ENCODE peak calls at places on chromosomes 6 and 20, in five cellular contexts. F, C, A, T and X are unnamed samples.

GRCh38 chr6:52570291-52570700 is 6.6 kb downstream of the TRAM2 start:
- DNase-seq in F (no peak), C (no peak), A (peak; percentile 86), T (no peak), X (no peak)

GRCh38 chr6:31901415-31901952 is 402 bp downstream of the ZBTB12 start:
- DNase-seq in C (peak; percentile 37), T (peak; percentile 64), A (peak; percentile 82), F (no peak), X (peak; percentile 68)

GRCh38 chr6:127841811-127842210 is 59.0 kb downstream of the THEMIS start:
- DNase-seq in C (no peak), T (no peak), A (peak; percentile 57), F (no peak), X (no peak)

GRCh38 chr6:14799928-14800327 is 445.9 kb upstream of the JARID2 start:
- DNase-seq in T (peak; percentile 80), A (peak; percentile 77), C (peak; percentile 72), F (peak; percentile 89), X (peak; percentile 85)

GRCh38 chr6:28884423-28885148 is 39.2 kb downstream of the TRIM27 start:
- DNase-seq in F (no peak), C (no peak), A (no peak), T (no peak), X (no peak)

GRCh38 chr6:81727876-81728517 is 24.5 kb downstream of the TENT5A start:
- DNase-seq in C (peak; percentile 79), F (no peak), T (no peak), A (no peak), X (no peak)

GRCh38 chr6:50030777-50031562 is 9.2 kb upstream of the DEFB110 start:
- DNase-seq in C (peak; percentile 64), T (no peak), F (peak; percentile 46), A (peak; percentile 1), X (peak; percentile 82)

GRCh38 chr20:8454137-8454712 is 322.2 kb downstream of the PLCB1 start:
- DNase-seq in T (peak; percentile 53), F (peak; percentile 41), A (peak; percentile 97), C (peak; percentile 81), X (peak; percentile 29)

GRCh38 chr6:25332671-25333071 is 53.5 kb downstream of the CARMIL1 start:
- DNase-seq in T (no peak), A (no peak), F (no peak), C (no peak), X (no peak)

GRCh38 chr6:72788188-72788587 is 166.3 kb downstream of the KCNQ5 start:
- DNase-seq in F (no peak), C (peak; percentile 46), T (no peak), A (peak; percentile 89), X (no peak)

GRCh38 chr6:21595265-21595950 is 1.9 kb downstream of the SOX4 start:
- DNase-seq in F (no peak), T (peak; percentile 38), C (peak; percentile 41), A (peak; percentile 65), X (peak; percentile 41)

DNA sequence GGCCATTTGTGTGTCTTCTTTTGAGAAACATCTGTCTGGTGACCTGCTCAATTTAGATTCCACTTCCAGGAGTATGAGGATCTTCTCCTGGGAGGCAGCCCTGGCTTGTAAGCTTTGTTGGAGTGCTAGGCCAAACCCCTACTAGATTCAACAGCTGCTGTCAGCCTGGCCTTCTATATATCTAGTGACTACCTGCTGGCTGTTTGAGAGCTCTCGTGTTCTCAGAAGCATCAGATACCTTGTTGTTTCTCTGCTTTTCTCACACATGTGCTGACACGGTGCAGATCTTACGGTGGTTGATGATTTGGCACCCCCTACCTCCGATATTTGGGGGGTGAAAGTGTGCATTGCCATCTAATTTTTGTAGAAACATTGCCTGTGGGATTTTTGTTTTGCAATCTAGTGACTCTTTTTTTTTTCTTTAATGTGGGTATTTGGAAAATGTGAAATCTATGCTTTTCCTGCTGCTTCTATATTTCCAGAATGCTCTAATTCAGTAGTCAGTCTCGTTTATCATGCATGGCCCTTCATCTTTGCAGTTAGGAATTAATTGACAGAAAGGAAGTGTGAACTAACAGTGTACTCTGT is 4.7 kb downstream of the CCN2 start:
- DNase-seq in C (no peak), T (no peak), F (no peak), A (peak; percentile 53), X (no peak)
- H3K4me3 ChIP-seq in C (no peak overlapping the region), T (no peak overlapping the region), F (no peak overlapping the region), A (peak overlapping the region; percentile 85), X (no peak overlapping the region)

GRCh38 chr6:91715171-91715805 is 1128.4 kb upstream of the MAP3K7 start:
- DNase-seq in A (no peak), T (no peak), F (no peak), C (no peak), X (no peak)
- TF ChIP-seq EZH2phosphoT487 in A (no peak), T (no peak), F (no peak), C (no peak), X (no peak)

GRCh38 chr20:62816879-62817873 is at the start of gene COL9A3:
- DNase-seq in T (no peak), C (no peak), F (no peak), A (peak; percentile 36), X (peak; percentile 86)

GRCh38 chr20:62814709-62815065 is 2.2 kb upstream of the COL9A3 start:
- DNase-seq in A (no peak), T (no peak), F (no peak), C (no peak), X (no peak)

GRCh38 chr20:62817975-62818591 is 1.2 kb downstream of the COL9A3 start:
- DNase-seq in C (no peak), T (no peak), F (no peak), A (no peak), X (no peak)

GRCh38 chr20:62815066-62815991 is 1.5 kb upstream of the COL9A3 start:
- DNase-seq in F (no peak), T (no peak), A (peak; percentile 65), C (peak; percentile 69), X (peak; percentile 66)

DNA sequence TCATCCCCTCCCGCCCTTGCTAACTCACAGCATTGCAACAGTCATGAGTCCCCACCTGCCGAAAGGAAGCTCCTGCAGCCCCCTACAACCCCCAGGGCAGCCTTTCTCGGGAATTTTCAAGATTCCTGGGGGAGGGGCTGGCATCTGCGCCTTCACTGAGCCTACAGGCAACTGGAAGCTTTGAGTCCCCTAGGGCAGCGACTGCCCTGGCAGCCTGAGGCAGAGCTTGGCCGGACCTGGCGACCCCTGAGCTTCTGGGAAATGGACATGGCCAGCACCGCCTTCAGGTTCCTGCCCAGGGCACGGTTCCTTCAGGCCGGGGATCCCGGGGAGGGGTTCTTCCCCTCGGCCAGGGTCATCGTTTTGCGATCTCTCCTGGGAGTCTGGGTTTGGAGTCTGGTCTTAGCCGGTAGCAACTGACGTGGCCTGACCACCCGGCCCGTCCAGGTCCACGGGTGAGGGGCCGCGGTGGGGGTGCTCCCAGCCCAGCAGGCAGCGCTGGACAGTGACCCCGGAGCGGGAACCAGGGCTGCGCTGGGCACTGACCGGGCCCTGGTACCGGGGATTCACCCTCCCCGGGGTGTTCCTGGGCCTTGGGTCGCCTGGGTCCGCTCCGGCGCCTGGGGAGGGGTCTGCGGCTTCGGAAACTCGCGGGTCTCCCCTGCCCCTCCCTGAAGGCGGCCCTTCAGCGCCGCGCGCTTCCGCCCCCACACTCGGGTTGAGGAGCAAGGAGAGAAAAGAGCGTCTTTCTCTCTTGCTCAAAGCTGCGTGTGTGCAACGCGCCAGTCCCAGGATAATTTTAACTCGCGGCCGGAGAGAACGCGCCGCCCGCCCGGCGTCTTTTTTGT is 595 bp upstream of the COL9A3 start:
- DNase-seq in T (no peak), C (no peak), F (no peak), A (peak; percentile 70), X (peak; percentile 88)
- H3K4me3 ChIP-seq in T (no peak overlapping the region), C (peak overlapping the region; percentile 64), F (peak overlapping the region; percentile 35), A (peak overlapping the region; percentile 50), X (peak overlapping the region; percentile 53)

GRCh38 chr6:35248300-35248699 is 11.2 kb upstream of the ZNF76 start:
- DNase-seq in T (no peak), C (no peak), A (peak; percentile 34), F (no peak), X (no peak)
- TF ChIP-seq EZH2phosphoT487 in T (no peak), C (no peak), A (no peak), F (no peak), X (no peak)

GRCh38 chr6:11194399-11195274 is 37.8 kb downstream of the NEDD9 start:
- DNase-seq in F (no peak), T (no peak), C (no peak), A (no peak), X (peak; percentile 44)

GRCh38 chr6:11196511-11197174 is 35.8 kb downstream of the NEDD9 start:
- DNase-seq in A (no peak), F (no peak), C (no peak), T (no peak), X (peak; percentile 31)

GRCh38 chr6:11198663-11199603 is 33.5 kb downstream of the NEDD9 start:
- DNase-seq in C (no peak), T (no peak), F (no peak), A (no peak), X (no peak)

GRCh38 chr6:11197846-11198245 is 34.6 kb downstream of the NEDD9 start:
- DNase-seq in C (no peak), F (no peak), T (no peak), A (no peak), X (no peak)

DNA sequence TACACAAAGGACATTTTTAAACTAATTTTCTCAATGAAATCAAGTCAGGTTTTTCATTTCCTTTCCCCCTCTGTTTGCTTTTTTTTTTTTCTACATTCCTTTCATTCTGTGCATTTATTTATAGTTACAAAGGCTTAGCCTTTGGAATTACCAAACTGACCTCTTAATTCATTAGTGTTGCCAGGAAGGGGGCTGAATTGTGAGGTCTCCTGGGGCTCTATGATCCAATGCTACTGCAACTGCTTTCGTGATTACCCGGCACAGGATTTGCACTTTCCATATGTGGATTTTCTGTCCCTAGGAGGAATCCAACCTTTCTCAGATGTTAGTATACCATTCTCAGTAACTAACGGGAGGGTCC is 35.3 kb downstream of the NEDD9 start:
- DNase-seq in T (no peak), A (peak; percentile 59), F (no peak), C (no peak), X (peak; percentile 54)
- H3K4me3 ChIP-seq in T (no peak overlapping the region), A (no peak overlapping the region), F (no peak overlapping the region), C (no peak overlapping the region), X (peak overlapping the region; percentile 0)